ENCODE peak calls at places on chromosomes 2 and 18, in six cellular contexts. One of them, this sample, is unnamed.
A peak's percentile ranks its signal among the peaks of the same experiment; 100 is the strongest.

GRCh38 chr2:236366406-236366805 is 102.2 kb upstream of the ASB18 start:
- DNase-seq in esophagus squamous epithelium: no peak
- DNase-seq in fibroblast of lung: no peak
- DNase-seq in kidney epithelial cell: no peak
- DNase-seq in ovary: no peak
- DNase-seq in natural killer cell: no peak
- DNase-seq in this sample: no peak

GRCh38 chr2:241363316-241363879 is 7.3 kb downstream of the FARP2 start:
- DNase-seq in natural killer cell: no peak
- DNase-seq in fibroblast of lung: no peak
- DNase-seq in ovary: no peak
- DNase-seq in kidney epithelial cell: no peak
- DNase-seq in esophagus squamous epithelium: no peak
- DNase-seq in this sample: no peak

GRCh38 chr2:190571666-190572065 is 37.1 kb upstream of the NEMP2 start:
- DNase-seq in kidney epithelial cell: no peak
- DNase-seq in fibroblast of lung: no peak
- DNase-seq in esophagus squamous epithelium: no peak
- DNase-seq in natural killer cell: no peak
- DNase-seq in ovary: no peak
- DNase-seq in this sample: no peak

GRCh38 chr2:61585383-61585782 is 47.2 kb upstream of the XPO1 start:
- DNase-seq in fibroblast of lung: no peak
- DNase-seq in esophagus squamous epithelium: no peak
- DNase-seq in natural killer cell: no peak
- DNase-seq in kidney epithelial cell: no peak
- DNase-seq in ovary: no peak
- DNase-seq in this sample: no peak

GRCh38 chr2:46294185-46294836 is 2.9 kb upstream of the EPAS1 start:
- DNase-seq in esophagus squamous epithelium: no peak
- DNase-seq in fibroblast of lung: no peak
- DNase-seq in ovary: no peak
- DNase-seq in kidney epithelial cell: no peak
- DNase-seq in natural killer cell: no peak
- DNase-seq in this sample: no peak

GRCh38 chr2:25598911-25599310 is 74.5 kb downstream of the DTNB start:
- DNase-seq in kidney epithelial cell: no peak
- DNase-seq in ovary: no peak
- DNase-seq in esophagus squamous epithelium: no peak
- DNase-seq in natural killer cell: no peak
- DNase-seq in fibroblast of lung: no peak
- DNase-seq in this sample: no peak

GRCh38 chr2:188495990-188496431 is 204.3 kb downstream of the GULP1 start:
- DNase-seq in natural killer cell: no peak
- DNase-seq in ovary: no peak
- DNase-seq in kidney epithelial cell: no peak
- DNase-seq in esophagus squamous epithelium: no peak
- DNase-seq in fibroblast of lung: peak; percentile 57
- DNase-seq in this sample: no peak

GRCh38 chr18:10923225-10923624 is 226.1 kb downstream of the PIEZO2 start:
- DNase-seq in esophagus squamous epithelium: no peak
- DNase-seq in fibroblast of lung: no peak
- DNase-seq in ovary: no peak
- DNase-seq in natural killer cell: no peak
- DNase-seq in kidney epithelial cell: no peak
- DNase-seq in this sample: no peak

GRCh38 chr2:149084924-149085795 is 46.7 kb downstream of the LYPD6B start:
- DNase-seq in esophagus squamous epithelium: no peak
- DNase-seq in kidney epithelial cell: no peak
- DNase-seq in fibroblast of lung: no peak
- DNase-seq in natural killer cell: no peak
- DNase-seq in ovary: no peak
- DNase-seq in this sample: no peak

GRCh38 chr2:71843391-71843850 is 304.2 kb downstream of the CYP26B1 start:
- DNase-seq in esophagus squamous epithelium: no peak
- DNase-seq in fibroblast of lung: peak; percentile 66
- DNase-seq in natural killer cell: no peak
- DNase-seq in ovary: no peak
- DNase-seq in kidney epithelial cell: peak; percentile 23
- DNase-seq in this sample: no peak

GRCh38 chr18:79494936-79495335 is 99.2 kb downstream of the NFATC1 start:
- DNase-seq in kidney epithelial cell: no peak
- DNase-seq in esophagus squamous epithelium: no peak
- DNase-seq in fibroblast of lung: no peak
- DNase-seq in ovary: peak; percentile 8
- DNase-seq in natural killer cell: no peak
- DNase-seq in this sample: peak; percentile 7

GRCh38 chr2:159457589-159457988 is 158.8 kb downstream of the BAZ2B start:
- DNase-seq in kidney epithelial cell: no peak
- DNase-seq in fibroblast of lung: no peak
- DNase-seq in esophagus squamous epithelium: no peak
- DNase-seq in natural killer cell: no peak
- DNase-seq in ovary: no peak
- DNase-seq in this sample: no peak

GRCh38 chr2:157267476-157267875 is 10.0 kb downstream of the GALNT5 start:
- DNase-seq in ovary: no peak
- DNase-seq in natural killer cell: no peak
- DNase-seq in esophagus squamous epithelium: no peak
- DNase-seq in fibroblast of lung: no peak
- DNase-seq in kidney epithelial cell: no peak
- DNase-seq in this sample: no peak

GRCh38 chr2:209790066-209790728 is 18.6 kb downstream of the UNC80 start:
- DNase-seq in esophagus squamous epithelium: no peak
- DNase-seq in ovary: no peak
- DNase-seq in natural killer cell: no peak
- DNase-seq in fibroblast of lung: no peak
- DNase-seq in kidney epithelial cell: no peak
- DNase-seq in this sample: no peak

GRCh38 chr2:46960618-46961017 is 45.0 kb upstream of the MCFD2 start:
- DNase-seq in ovary: no peak
- DNase-seq in esophagus squamous epithelium: no peak
- DNase-seq in kidney epithelial cell: no peak
- DNase-seq in fibroblast of lung: no peak
- DNase-seq in natural killer cell: no peak
- DNase-seq in this sample: no peak

GRCh38 chr2:151523825-151524224 is 114.1 kb downstream of the RIF1 start:
- DNase-seq in fibroblast of lung: no peak
- DNase-seq in ovary: no peak
- DNase-seq in natural killer cell: no peak
- DNase-seq in esophagus squamous epithelium: no peak
- DNase-seq in kidney epithelial cell: no peak
- DNase-seq in this sample: no peak

GRCh38 chr18:22470511-22471181 is 52.9 kb upstream of the CTAGE1 start:
- DNase-seq in esophagus squamous epithelium: no peak
- DNase-seq in kidney epithelial cell: no peak
- DNase-seq in fibroblast of lung: peak; percentile 91
- DNase-seq in ovary: no peak
- DNase-seq in natural killer cell: no peak
- DNase-seq in this sample: no peak

GRCh38 chr2:15061268-15061667 is 428.8 kb downstream of the LRATD1 start:
- DNase-seq in esophagus squamous epithelium: no peak
- DNase-seq in natural killer cell: no peak
- DNase-seq in fibroblast of lung: no peak
- DNase-seq in ovary: no peak
- DNase-seq in kidney epithelial cell: no peak
- DNase-seq in this sample: no peak

GRCh38 chr2:15059870-15060617 is 427.5 kb downstream of the LRATD1 start:
- DNase-seq in kidney epithelial cell: peak; percentile 56
- DNase-seq in ovary: no peak
- DNase-seq in natural killer cell: no peak
- DNase-seq in esophagus squamous epithelium: no peak
- DNase-seq in fibroblast of lung: no peak
- DNase-seq in this sample: no peak

GRCh38 chr2:15053542-15053941 is 421.0 kb downstream of the LRATD1 start:
- DNase-seq in fibroblast of lung: no peak
- DNase-seq in ovary: no peak
- DNase-seq in esophagus squamous epithelium: no peak
- DNase-seq in kidney epithelial cell: no peak
- DNase-seq in natural killer cell: no peak
- DNase-seq in this sample: no peak

GRCh38 chr2:15058628-15059157 is 426.2 kb downstream of the LRATD1 start:
- DNase-seq in fibroblast of lung: no peak
- DNase-seq in esophagus squamous epithelium: no peak
- DNase-seq in ovary: no peak
- DNase-seq in kidney epithelial cell: no peak
- DNase-seq in natural killer cell: no peak
- DNase-seq in this sample: no peak

DNA sequence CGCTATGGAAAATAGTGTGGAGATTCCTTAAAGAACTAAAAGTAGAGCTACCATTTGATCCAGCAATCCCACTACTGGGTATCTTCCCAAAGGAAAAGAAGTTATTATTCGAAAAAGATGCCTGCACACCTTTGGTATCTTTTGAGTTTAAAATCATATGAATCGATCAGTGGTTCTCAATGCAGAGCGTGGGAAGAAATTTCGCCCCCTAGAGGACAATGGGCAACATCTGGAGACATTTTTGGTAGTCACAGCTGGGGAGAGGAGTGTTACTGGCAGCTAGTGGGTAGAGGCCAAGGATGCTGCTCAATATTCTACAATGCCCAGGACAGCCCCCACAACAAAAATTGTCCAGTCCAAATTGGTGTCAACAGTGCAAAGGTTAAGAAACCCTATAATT is 425.5 kb downstream of the LRATD1 start:
- DNase-seq in natural killer cell: no peak
- DNase-seq in ovary: no peak
- DNase-seq in kidney epithelial cell: no peak
- DNase-seq in esophagus squamous epithelium: no peak
- DNase-seq in fibroblast of lung: peak; percentile 16
- DNase-seq in this sample: no peak
- TF ChIP-seq CTCF in natural killer cell: no peak
- TF ChIP-seq CTCF in ovary: no peak
- TF ChIP-seq CTCF in kidney epithelial cell: peak; percentile 27
- TF ChIP-seq CTCF in esophagus squamous epithelium: no peak
- TF ChIP-seq CTCF in fibroblast of lung: peak; percentile 51
- TF ChIP-seq CTCF in this sample: no peak

GRCh38 chr2:43631918-43632317 is 5.1 kb upstream of the PLEKHH2 start:
- DNase-seq in ovary: no peak
- DNase-seq in esophagus squamous epithelium: no peak
- DNase-seq in kidney epithelial cell: no peak
- DNase-seq in natural killer cell: no peak
- DNase-seq in fibroblast of lung: no peak
- DNase-seq in this sample: no peak
- TF ChIP-seq CTCF in ovary: no peak
- TF ChIP-seq CTCF in esophagus squamous epithelium: no peak
- TF ChIP-seq CTCF in kidney epithelial cell: no peak
- TF ChIP-seq CTCF in natural killer cell: no peak
- TF ChIP-seq CTCF in fibroblast of lung: no peak
- TF ChIP-seq CTCF in this sample: no peak

GRCh38 chr2:112960230-112960825 is 17.5 kb upstream of the IL36G start:
- DNase-seq in fibroblast of lung: no peak
- DNase-seq in natural killer cell: no peak
- DNase-seq in ovary: no peak
- DNase-seq in esophagus squamous epithelium: no peak
- DNase-seq in kidney epithelial cell: no peak
- DNase-seq in this sample: no peak
- TF ChIP-seq CTCF in fibroblast of lung: no peak
- TF ChIP-seq CTCF in natural killer cell: no peak
- TF ChIP-seq CTCF in ovary: no peak
- TF ChIP-seq CTCF in esophagus squamous epithelium: no peak
- TF ChIP-seq CTCF in kidney epithelial cell: no peak
- TF ChIP-seq CTCF in this sample: no peak

GRCh38 chr18:58194028-58194427 is 150.0 kb downstream of the NEDD4L start:
- DNase-seq in kidney epithelial cell: no peak
- DNase-seq in fibroblast of lung: no peak
- DNase-seq in natural killer cell: no peak
- DNase-seq in ovary: peak; percentile 40
- DNase-seq in esophagus squamous epithelium: no peak
- DNase-seq in this sample: no peak
- TF ChIP-seq CTCF in kidney epithelial cell: peak; percentile 64
- TF ChIP-seq CTCF in fibroblast of lung: peak; percentile 21
- TF ChIP-seq CTCF in natural killer cell: no peak
- TF ChIP-seq CTCF in ovary: peak; percentile 8
- TF ChIP-seq CTCF in esophagus squamous epithelium: no peak
- TF ChIP-seq CTCF in this sample: no peak

DNA sequence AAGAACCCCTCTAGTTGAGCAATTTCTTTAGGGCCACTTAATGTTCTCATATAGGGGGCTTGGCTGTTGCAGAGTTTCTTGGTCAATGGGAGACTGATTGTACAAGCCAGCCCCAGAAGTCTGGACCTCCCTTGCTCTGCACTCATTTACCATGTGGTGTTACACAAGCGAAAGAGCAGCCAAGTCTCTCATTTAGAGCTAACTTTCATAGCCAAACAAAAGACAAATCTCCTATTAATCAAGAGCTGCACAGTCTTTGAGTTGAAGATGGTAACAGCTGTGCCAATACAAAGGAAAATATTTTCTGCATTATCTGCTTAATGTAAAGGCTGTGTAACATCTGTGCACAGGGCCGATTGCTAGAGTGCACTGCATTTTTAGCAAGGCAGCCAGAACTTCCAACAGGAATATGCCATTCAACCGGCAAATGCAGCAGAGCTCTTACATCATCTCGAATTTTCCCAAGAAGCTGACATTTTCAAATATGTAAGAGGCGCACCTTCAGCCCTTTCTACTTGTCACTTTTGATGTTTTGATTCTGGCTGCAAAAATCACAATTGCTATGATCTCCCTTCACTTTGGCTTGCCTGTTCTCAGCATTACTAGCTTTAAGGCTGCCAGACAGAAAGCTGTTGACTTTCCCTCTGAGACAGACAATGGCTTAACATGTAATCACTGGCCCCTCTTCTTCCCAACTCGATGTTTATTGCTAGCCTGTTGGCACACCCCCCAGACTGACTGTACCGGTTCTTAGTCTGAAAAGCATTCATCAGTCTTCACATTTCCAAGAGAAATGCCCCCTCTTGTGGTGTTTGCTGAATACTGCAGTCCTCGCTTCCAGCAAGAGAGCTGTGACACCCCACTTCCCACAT is 96.9 kb upstream of the TANK start:
- DNase-seq in esophagus squamous epithelium: peak; percentile 16
- DNase-seq in ovary: peak; percentile 83
- DNase-seq in kidney epithelial cell: peak; percentile 25
- DNase-seq in fibroblast of lung: peak; percentile 90
- DNase-seq in natural killer cell: peak; percentile 27
- DNase-seq in this sample: peak; percentile 61
- TF ChIP-seq CTCF in esophagus squamous epithelium: peak; percentile 84
- TF ChIP-seq CTCF in ovary: peak; percentile 81
- TF ChIP-seq CTCF in kidney epithelial cell: peak; percentile 82
- TF ChIP-seq CTCF in fibroblast of lung: peak; percentile 95
- TF ChIP-seq CTCF in natural killer cell: peak; percentile 97
- TF ChIP-seq CTCF in this sample: no peak

DNA sequence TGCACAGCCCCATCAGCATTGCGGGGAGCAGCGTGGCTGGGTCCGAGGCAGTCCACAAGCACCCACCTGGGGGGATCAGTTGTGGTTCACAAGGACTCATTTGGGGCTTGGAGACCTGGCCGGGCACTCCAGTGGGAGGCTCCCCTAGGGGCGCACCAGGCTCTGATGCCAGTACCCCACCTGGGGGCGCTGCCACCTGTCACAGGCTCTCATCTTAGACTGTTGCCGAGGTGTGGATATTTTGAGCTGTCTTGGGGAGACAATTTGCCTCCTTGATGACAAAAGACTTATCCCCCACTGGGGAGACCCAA is 3.0 kb downstream of the ADRA2B start:
- DNase-seq in esophagus squamous epithelium: no peak
- DNase-seq in fibroblast of lung: no peak
- DNase-seq in natural killer cell: no peak
- DNase-seq in ovary: no peak
- DNase-seq in kidney epithelial cell: no peak
- DNase-seq in this sample: no peak
- TF ChIP-seq CTCF in esophagus squamous epithelium: no peak
- TF ChIP-seq CTCF in fibroblast of lung: no peak
- TF ChIP-seq CTCF in natural killer cell: no peak
- TF ChIP-seq CTCF in ovary: no peak
- TF ChIP-seq CTCF in kidney epithelial cell: no peak
- TF ChIP-seq CTCF in this sample: no peak

This sample was measured in omental fat pad.